ENCODE peak calls at places on chromosomes 5 and 9, in ten cellular contexts. P is A549; R is NCI-H69; T is SW 1271; H is activated CD4-positive, alpha-beta T cell treated with anti-CD3 and anti-CD28 coated beads for 36 hours; X is NCI-H2171 treated with DMSO at 0.1 percent for 48 hours; I is NCI-H1048; V is progenitor cell of endocrine pancreas; G is stimulated activated naive CD8-positive, alpha-beta T cell treated with anti-CD3 and anti-CD28 coated beads, Interleukin-15, Interleukin-2, amounts not matched to agents 100 U/mL and 50 U/mL, for 24 hours; W is WERI-Rb-1. B is an unnamed sample.

GRCh38 chr5:58816181-58816731 is 233.4 kb downstream of the RAB3C start:
- DNase-seq in W (no peak), V (no peak), I (no peak), P (no peak), G (no peak), R (peak), X (peak), T (no peak), H (no peak), B (no peak)

GRCh38 chr9:128115187-128116103 is 12.1 kb downstream of the PTGES2 start:
- DNase-seq in W (no peak), P (no peak), V (no peak), X (no peak), R (no peak), H (no peak), I (no peak), T (no peak), G (peak), B (no peak)

GRCh38 chr9:16459421-16460148 is 410.9 kb downstream of the BNC2 start:
- DNase-seq in W (no peak), R (peak), X (no peak), P (no peak), H (no peak), V (no peak), I (no peak), G (no peak), T (no peak), B (no peak)

GRCh38 chr5:42021923-42022322 is 96.8 kb downstream of the FBXO4 start:
- DNase-seq in T (no peak), X (no peak), I (no peak), R (no peak), H (no peak), W (no peak), P (no peak), G (no peak), V (no peak), B (no peak)

GRCh38 chr5:33933723-33934544 is 2.3 kb upstream of the RXFP3 start:
- DNase-seq in X (no peak), V (no peak), G (no peak), P (no peak), W (no peak), T (no peak), H (no peak), R (no peak), I (no peak), B (no peak)

GRCh38 chr5:134819404-134819963 is 26.3 kb upstream of the C5orf24 start:
- DNase-seq in G (no peak), T (no peak), X (no peak), I (no peak), H (no peak), V (no peak), R (no peak), W (no peak), P (no peak), B (no peak)

GRCh38 chr9:119052339-119053030 is 316.8 kb downstream of the BRINP1 start:
- DNase-seq in X (peak), H (no peak), R (peak), P (no peak), G (no peak), V (no peak), T (no peak), I (no peak), W (no peak), B (no peak)

GRCh38 chr5:169581580-169582227 is 1.9 kb upstream of the SPDL1 start:
- DNase-seq in X (peak), I (no peak), G (peak), R (peak), V (peak), H (peak), T (no peak), P (peak), W (peak), B (peak)

GRCh38 chr5:150164211-150164610 is 2.4 kb upstream of the CDX1 start:
- DNase-seq in R (no peak), H (no peak), T (no peak), W (no peak), V (no peak), G (no peak), I (no peak), X (no peak), P (no peak), B (no peak)

GRCh38 chr5:81268797-81269196 is 32.6 kb upstream of the ZCCHC9 start:
- DNase-seq in I (no peak), W (no peak), X (no peak), P (peak), R (peak), G (no peak), H (no peak), T (no peak), V (no peak), B (no peak)